ENCODE peak calls at places on chromosomes 16 and 17, in four cellular contexts. C, O, B and J are unnamed samples.

GRCh38 chr16:2820836-2821482 is 3.9 kb downstream of the PRSS21 start:
- DNase-seq in C (no peak), O (peak; percentile 15), B (no peak), J (no peak)

GRCh38 chr17:6831662-6832263 is at the start of gene TEKT1:
- DNase-seq in C (peak; percentile 81), O (peak; percentile 88), B (peak; percentile 97), J (peak; percentile 48)

GRCh38 chr17:42189651-42189965 is 4.4 kb upstream of the HCRT start:
- DNase-seq in C (no peak), O (no peak), B (no peak), J (no peak)

GRCh38 chr17:33013596-33014375 is 22.1 kb downstream of the SPACA3 start:
- DNase-seq in C (no peak), O (no peak), B (no peak), J (peak; percentile 46)

GRCh38 chr17:31593806-31594205 is 202.3 kb downstream of the RAB11FIP4 start:
- DNase-seq in C (no peak), O (no peak), B (no peak), J (peak; percentile 98)

GRCh38 chr17:36475346-36475970 is 11.0 kb upstream of the ZNHIT3 start:
- DNase-seq in C (no peak), O (no peak), B (no peak), J (no peak)

GRCh38 chr16:56424791-56425438 is 430 bp downstream of the AMFR start:
- DNase-seq in C (no peak), O (peak; percentile 54), B (no peak), J (no peak)

GRCh38 chr17:1111599-1112443 is 68.0 kb downstream of the ABR start:
- DNase-seq in C (no peak), O (peak; percentile 74), B (no peak), J (no peak)

GRCh38 chr16:21563676-21564075 is 35.7 kb upstream of the METTL9 start:
- DNase-seq in C (no peak), O (peak; percentile 23), B (no peak), J (no peak)

GRCh38 chr16:911101-911500 is 59.7 kb downstream of the LMF1 start:
- DNase-seq in C (no peak), O (no peak), B (no peak), J (no peak)

GRCh38 chr16:26672206-26672605 is 394.5 kb upstream of the C16orf82 start:
- DNase-seq in C (no peak), O (no peak), B (no peak), J (no peak)

GRCh38 chr16:14652726-14653125 is 20.0 kb downstream of the BFAR start:
- DNase-seq in C (no peak), O (no peak), B (no peak), J (no peak)

GRCh38 chr17:41777579-41778188 is 8.8 kb downstream of the JUP start:
- DNase-seq in C (no peak), O (peak; percentile 71), B (no peak), J (no peak)

GRCh38 chr17:81871387-81872120 is 417 bp upstream of the ARHGDIA start:
- DNase-seq in C (no peak), O (peak; percentile 96), B (peak; percentile 74), J (peak; percentile 81)

GRCh38 chr16:85316321-85316919 is 204.1 kb upstream of the CIBAR2 start:
- DNase-seq in C (no peak), O (peak; percentile 69), B (peak; percentile 88), J (peak; percentile 73)

GRCh38 chr17:16915752-16916556 is 56.0 kb downstream of the TNFRSF13B start:
- DNase-seq in C (peak; percentile 25), O (peak; percentile 75), B (peak; percentile 70), J (peak; percentile 22)

GRCh38 chr16:86571197-86571915 is 4.7 kb downstream of the FOXC2 start:
- DNase-seq in C (no peak), O (no peak), B (no peak), J (no peak)

GRCh38 chr16:29990883-29991570 is 4.4 kb downstream of the HIRIP3 start:
- DNase-seq in C (no peak), O (no peak), B (no peak), J (no peak)

GRCh38 chr17:2403044-2403443 is 2.2 kb upstream of the MNT start:
- DNase-seq in C (no peak), O (peak; percentile 16), B (no peak), J (no peak)

GRCh38 chr17:66506641-66507040 is 204.2 kb downstream of the PRKCA start:
- DNase-seq in C (no peak), O (no peak), B (no peak), J (no peak)

GRCh38 chr16:4081577-4082021 is 34.6 kb downstream of the ADCY9 start:
- DNase-seq in C (no peak), O (no peak), B (peak; percentile 13), J (no peak)

GRCh38 chr17:49496183-49496865 is 1.2 kb downstream of the NGFR start:
- DNase-seq in C (no peak), O (peak; percentile 83), B (peak; percentile 94), J (peak; percentile 63)

GRCh38 chr16:70267516-70267915 is 15.8 kb upstream of the EXOSC6 start:
- DNase-seq in C (no peak), O (no peak), B (peak; percentile 70), J (no peak)

GRCh38 chr17:62083651-62084050 is 18.6 kb upstream of the MED13 start:
- DNase-seq in C (no peak), O (no peak), B (no peak), J (peak; percentile 92)

GRCh38 chr16:55048745-55049144 is 118.1 kb downstream of the IRX5 start:
- DNase-seq in C (no peak), O (no peak), B (peak; percentile 40), J (no peak)

GRCh38 chr17:20267459-20267842 is 199.9 kb downstream of the LGALS9B start:
- DNase-seq in C (no peak), O (no peak), B (no peak), J (no peak)

GRCh38 chr16:10181196-10182162 is 749 bp downstream of the GRIN2A start:
- DNase-seq in C (peak; percentile 66), O (peak; percentile 65), B (peak; percentile 89), J (peak; percentile 66)

GRCh38 chr17:7340179-7340578 is 3.9 kb downstream of the ACAP1 start:
- DNase-seq in C (no peak), O (no peak), B (no peak), J (no peak)

GRCh38 chr17:36999475-36999874 is 50.7 kb downstream of the AATF start:
- DNase-seq in C (no peak), O (no peak), B (no peak), J (no peak)

GRCh38 chr16:54266363-54266955 is 20.1 kb downstream of the IRX3 start:
- DNase-seq in C (no peak), O (no peak), B (no peak), J (no peak)

GRCh38 chr17:40317880-40318834 is 9.2 kb downstream of the RARA start:
- DNase-seq in C (no peak), O (peak; percentile 96), B (peak; percentile 98), J (peak; percentile 95)
- H3K4me1 ChIP-seq in C (peaks cover 19% of the 10 kb centered on the region), O (peaks cover 89% of the 10 kb centered on the region), B (peaks cover 46% of the 10 kb centered on the region), J (peaks cover 39% of the 10 kb centered on the region)

DNA sequence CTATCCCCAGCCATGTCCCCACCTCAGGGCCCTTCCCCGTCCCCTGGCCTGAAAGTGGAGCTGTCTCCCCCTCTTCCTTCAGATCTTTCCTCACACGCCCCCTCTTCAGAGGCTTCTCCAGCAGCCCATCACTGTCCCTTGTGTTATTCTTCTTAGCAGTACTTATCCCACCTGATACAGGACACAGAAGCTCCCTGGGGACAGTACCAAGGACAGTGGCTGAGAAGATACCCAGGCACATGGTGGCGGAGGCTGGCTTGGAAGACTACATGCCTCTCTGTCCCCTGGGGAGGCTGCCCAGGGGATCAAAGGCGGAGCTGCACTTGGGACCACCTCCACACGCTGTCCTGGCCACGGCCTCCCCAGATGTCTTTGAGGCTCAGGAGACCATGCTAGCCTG is 23.9 kb downstream of the HSD11B2 start:
- DNase-seq in C (no peak), O (no peak), B (no peak), J (no peak)
- H3K4me1 ChIP-seq in C (no peaks in the 10 kb centered on the region), O (peaks cover 76% of the 10 kb centered on the region), B (no peaks in the 10 kb centered on the region), J (peaks cover 5% of the 10 kb centered on the region)

GRCh38 chr16:50267651-50268050 is 1.3 kb downstream of the ADCY7 start:
- DNase-seq in C (no peak), O (peak; percentile 51), B (no peak), J (no peak)
- H3K4me1 ChIP-seq in C (peaks cover 3% of the 10 kb centered on the region), O (peaks cover 56% of the 10 kb centered on the region), B (peaks cover 9% of the 10 kb centered on the region), J (peaks cover 16% of the 10 kb centered on the region)

DNA sequence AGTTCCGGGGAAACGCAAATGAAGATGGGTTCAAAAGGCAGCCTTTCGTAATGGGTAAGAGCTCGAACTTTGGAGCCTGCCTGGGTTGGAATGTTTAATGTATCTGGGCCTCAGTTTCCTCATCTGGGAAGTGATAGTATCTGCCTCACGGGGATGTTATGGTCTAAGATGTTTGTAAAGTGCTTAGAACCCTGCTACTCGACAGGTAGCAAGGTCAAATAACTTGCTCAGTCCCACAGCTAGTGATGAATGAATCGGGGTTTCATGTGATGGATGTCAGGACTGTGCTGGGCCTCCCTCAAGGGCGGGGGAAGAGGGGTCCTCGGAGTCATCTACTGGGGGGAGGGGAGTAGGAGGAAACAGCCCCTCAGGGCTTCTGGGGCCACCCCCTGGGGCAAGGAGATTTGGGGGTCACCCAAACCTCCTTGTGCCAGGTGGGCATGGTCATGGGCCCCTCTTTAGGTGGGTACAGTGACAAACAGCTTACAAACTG is 673 bp downstream of the PNPO start:
- DNase-seq in C (no peak), O (no peak), B (no peak), J (no peak)
- H3K4me1 ChIP-seq in C (peaks cover 2% of the 10 kb centered on the region), O (peaks cover 50% of the 10 kb centered on the region), B (no peaks in the 10 kb centered on the region), J (peaks cover 8% of the 10 kb centered on the region)

DNA sequence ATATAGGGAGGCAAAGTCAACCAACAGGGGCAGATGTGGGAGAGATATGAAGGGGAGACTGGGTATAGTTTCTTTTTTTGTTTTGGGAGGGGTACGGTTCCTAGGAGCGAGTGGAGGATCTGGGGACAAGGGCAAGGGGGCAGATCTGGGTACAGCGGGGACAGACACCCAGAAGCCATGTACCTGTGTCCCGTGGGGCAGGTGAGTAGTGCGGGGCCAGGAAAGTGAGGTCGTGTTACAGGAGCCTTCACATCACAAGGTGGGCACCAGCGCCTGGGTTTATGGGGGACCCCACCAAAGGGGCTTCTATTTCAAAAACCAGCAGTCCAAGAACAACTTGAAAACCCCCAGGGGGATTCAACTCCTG is 11.5 kb downstream of the LITAF start:
- DNase-seq in C (no peak), O (no peak), B (no peak), J (no peak)
- H3K4me1 ChIP-seq in C (no peaks in the 10 kb centered on the region), O (peaks cover 87% of the 10 kb centered on the region), B (peaks cover 5% of the 10 kb centered on the region), J (no peaks in the 10 kb centered on the region)

DNA sequence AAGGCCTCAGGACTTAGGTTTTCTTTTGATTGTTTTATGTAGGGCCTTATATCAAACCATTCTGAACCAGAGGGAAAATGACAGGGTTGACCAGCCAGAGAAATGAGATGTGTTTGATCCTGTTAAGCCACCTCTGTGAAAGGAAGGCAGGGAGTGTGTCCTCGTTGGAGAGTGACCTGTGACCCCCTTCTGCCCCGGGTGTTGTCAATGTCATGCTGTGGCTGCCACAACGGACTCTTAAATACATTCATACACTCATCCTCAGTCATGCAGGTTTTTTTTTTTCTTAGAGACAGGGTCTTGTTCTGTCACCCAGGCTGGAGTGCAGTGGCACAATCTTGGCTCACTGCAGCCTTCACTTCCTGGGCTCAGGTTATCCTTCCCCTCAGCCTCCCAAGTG is 6.1 kb downstream of the MYCBPAP start:
- DNase-seq in C (no peak), O (no peak), B (no peak), J (no peak)
- H3K4me1 ChIP-seq in C (peaks cover 1% of the 10 kb centered on the region), O (no peaks in the 10 kb centered on the region), B (peaks cover 11% of the 10 kb centered on the region), J (peaks cover 11% of the 10 kb centered on the region)

GRCh38 chr17:78409191-78409621 is 30.8 kb downstream of the PGS1 start:
- DNase-seq in C (no peak), O (peak; percentile 77), B (no peak), J (no peak)
- H3K4me1 ChIP-seq in C (no peaks in the 10 kb centered on the region), O (peaks cover 72% of the 10 kb centered on the region), B (no peaks in the 10 kb centered on the region), J (peaks cover 27% of the 10 kb centered on the region)